ENCODE peak calls at places on chromosome 16, in nine cellular contexts. C, P, J, L, T, X, W, D and G are unnamed samples.

GRCh38 chr16:70694088-70694487 is 8.2 kb upstream of the MTSS2 start:
- DNase-seq in L (no peak), D (peak), J (peak), C (no peak), T (no peak), W (no peak), P (no peak), X (no peak), G (peak)

GRCh38 chr16:1745900-1746692 is 25.2 kb downstream of the NME3 start:
- DNase-seq in J (peak), D (no peak), C (peak), W (no peak), P (no peak), X (no peak), L (no peak), T (no peak), G (peak)

GRCh38 chr16:50323335-50324011 is 45.3 kb downstream of the BRD7 start:
- DNase-seq in X (no peak), W (no peak), P (peak), C (no peak), D (peak), T (no peak), L (no peak), J (no peak), G (no peak)

GRCh38 chr16:1640261-1640956 is 28.2 kb downstream of the CRAMP1 start:
- DNase-seq in D (no peak), L (no peak), W (no peak), P (no peak), J (no peak), X (no peak), T (no peak), C (no peak), G (no peak)

GRCh38 chr16:89106533-89107208 is 13.0 kb downstream of the ACSF3 start:
- DNase-seq in J (no peak), T (no peak), L (no peak), D (no peak), X (no peak), P (no peak), C (peak), W (no peak), G (no peak)

GRCh38 chr16:86508947-86509758 is 1.2 kb upstream of the FOXF1 start:
- DNase-seq in C (peak), T (no peak), W (peak), L (peak), X (no peak), D (peak), J (no peak), P (no peak), G (peak)

GRCh38 chr16:82344157-82344556 is 174.1 kb upstream of the MPHOSPH6 start:
- DNase-seq in T (no peak), D (no peak), L (no peak), P (no peak), X (no peak), C (no peak), J (no peak), W (peak), G (peak)

GRCh38 chr16:4704491-4704890 is 11.1 kb downstream of the NUDT16L1 start:
- DNase-seq in J (no peak), C (no peak), X (no peak), D (no peak), T (no peak), P (no peak), W (no peak), L (no peak), G (no peak)

GRCh38 chr16:21277927-21278706 is at the start of gene CRYM:
- DNase-seq in L (peak), W (peak), J (no peak), T (peak), X (no peak), P (peak), D (peak), C (peak), G (peak)

GRCh38 chr16:6969594-6969993 is 363.1 kb upstream of the RBFOX1 start:
- DNase-seq in P (no peak), D (no peak), W (no peak), C (no peak), X (no peak), L (no peak), J (no peak), T (no peak), G (peak)

GRCh38 chr16:86761117-86761971 is 183.0 kb downstream of the FOXL1 start:
- DNase-seq in D (peak), P (no peak), L (peak), W (peak), T (peak), C (peak), X (no peak), J (no peak), G (peak)

GRCh38 chr16:12082207-12082606 is 105.7 kb downstream of the SNX29 start:
- DNase-seq in J (no peak), L (no peak), D (no peak), X (no peak), P (no peak), T (no peak), W (no peak), C (no peak), G (no peak)

GRCh38 chr16:4868573-4868972 is 21.3 kb downstream of the UBN1 start:
- DNase-seq in P (no peak), C (no peak), T (no peak), W (no peak), J (no peak), D (no peak), X (no peak), L (no peak), G (no peak)

GRCh38 chr16:77289331-77289809 is 90.2 kb downstream of the SYCE1L start:
- DNase-seq in X (no peak), T (no peak), P (no peak), W (peak), L (no peak), D (peak), J (peak), C (no peak), G (no peak)

GRCh38 chr16:24051125-24051524 is 205.0 kb upstream of the CACNG3 start:
- DNase-seq in D (no peak), L (no peak), X (no peak), P (no peak), C (no peak), J (no peak), T (no peak), W (no peak), G (peak)

GRCh38 chr16:14434860-14435259 is 195.2 kb downstream of the PARN start:
- DNase-seq in C (no peak), W (no peak), L (no peak), J (no peak), T (no peak), X (no peak), D (no peak), P (no peak), G (peak)

GRCh38 chr16:35149550-35149949 is 1690.1 kb downstream of the TP53TG3F start:
- DNase-seq in D (no peak), L (no peak), J (no peak), T (no peak), P (no peak), W (no peak), X (no peak), C (no peak), G (no peak)

GRCh38 chr16:89300976-89301360 is 83.5 kb downstream of the ZNF778 start:
- DNase-seq in P (no peak), T (no peak), L (no peak), X (no peak), W (no peak), D (no peak), J (no peak), C (no peak), G (no peak)

GRCh38 chr16:21175397-21175796 is 16.9 kb downstream of the LDAF1 start:
- DNase-seq in T (no peak), P (no peak), D (no peak), L (peak), J (no peak), X (no peak), W (no peak), C (no peak), G (no peak)

GRCh38 chr16:84271866-84272265 is 22.8 kb upstream of the WFDC1 start:
- DNase-seq in W (no peak), X (no peak), J (no peak), C (no peak), P (no peak), T (no peak), D (no peak), L (no peak), G (no peak)

GRCh38 chr16:13904179-13904691 is 15.7 kb upstream of the ERCC4 start:
- DNase-seq in P (no peak), T (no peak), D (no peak), C (no peak), W (no peak), J (no peak), X (no peak), L (no peak), G (no peak)